ENCODE peak calls at places on chromosomes 6 and 20, in seven cellular contexts. M is astrocyte; E is H9; L is HTR-8/SVneo; H is ureter; F is AML-193; W is activated CD8-positive, alpha-beta memory T cell treated with anti-CD3 and anti-CD28 coated beads for 24 hours. K is an unnamed sample.

GRCh38 chr20:50387996-50388332 is 122.2 kb upstream of the PTPN1 start:
- DNase-seq in M (peak; percentile 24), E (no peak), L (no peak), H (no peak), F (no peak), W (no peak), K (no peak)

GRCh38 chr20:38863024-38863851 is 57.7 kb downstream of the PPP1R16B start:
- DNase-seq in M (no peak), E (no peak), L (no peak), H (no peak), F (no peak), W (peak; percentile 78), K (no peak)

GRCh38 chr20:18754030-18754659 is 59.4 kb upstream of the SCP2D1 start:
- DNase-seq in M (no peak), E (no peak), L (no peak), H (no peak), F (peak; percentile 8), W (no peak), K (no peak)

GRCh38 chr6:157276134-157276532 is 47.2 kb downstream of the TMEM242 start:
- DNase-seq in M (no peak), E (peak; percentile 6), L (no peak), H (no peak), F (no peak), W (no peak), K (no peak)

GRCh38 chr6:8061736-8062135 is 2.5 kb downstream of the BLOC1S5 start:
- DNase-seq in M (no peak), E (no peak), L (no peak), H (no peak), F (no peak), W (no peak), K (no peak)

GRCh38 chr6:128532827-128533226 is 12.4 kb upstream of the PTPRK start:
- DNase-seq in M (no peak), E (no peak), L (no peak), H (no peak), F (no peak), W (no peak), K (no peak)

GRCh38 chr6:41386594-41386993 is 51.2 kb downstream of the NCR2 start:
- DNase-seq in M (no peak), E (no peak), L (no peak), H (no peak), F (no peak), W (no peak), K (no peak)

GRCh38 chr6:125586074-125586473 is 163.4 kb upstream of the HEY2 start:
- DNase-seq in M (peak; percentile 55), E (no peak), L (no peak), H (no peak), F (no peak), W (no peak), K (no peak)

GRCh38 chr6:152846825-152847224 is 96.2 kb downstream of the VIP start:
- DNase-seq in M (no peak), E (no peak), L (no peak), H (no peak), F (no peak), W (no peak), K (no peak)

GRCh38 chr6:15453622-15454021 is 207.8 kb downstream of the JARID2 start:
- DNase-seq in M (no peak), E (no peak), L (no peak), H (no peak), F (no peak), W (no peak), K (no peak)

GRCh38 chr20:10280016-10280908 is 61.6 kb downstream of the SNAP25 start:
- DNase-seq in M (peak; percentile 25), E (no peak), L (no peak), H (no peak), F (no peak), W (no peak), K (no peak)

GRCh38 chr6:142935553-142936517 is 9.1 kb downstream of the HIVEP2 start:
- DNase-seq in M (no peak), E (no peak), L (no peak), H (no peak), F (no peak), W (no peak), K (no peak)

GRCh38 chr20:40860487-40860902 is 168.1 kb upstream of the TOP1 start:
- DNase-seq in M (peak; percentile 86), E (no peak), L (no peak), H (no peak), F (no peak), W (no peak), K (no peak)

GRCh38 chr20:62539208-62539607 is 63.4 kb upstream of the GATA5 start:
- DNase-seq in M (no peak), E (no peak), L (no peak), H (no peak), F (no peak), W (no peak), K (no peak)

GRCh38 chr6:4350571-4351505 is 215.5 kb upstream of the ECI2 start:
- DNase-seq in M (peak; percentile 43), E (no peak), L (no peak), H (no peak), F (no peak), W (no peak), K (peak; percentile 42)

GRCh38 chr6:148509789-148510581 is 167.3 kb downstream of the SASH1 start:
- DNase-seq in M (peak; percentile 96), E (no peak), L (peak; percentile 29), H (no peak), F (peak; percentile 35), W (no peak), K (no peak)

GRCh38 chr6:11668455-11668854 is 110.1 kb downstream of the ADTRP start:
- DNase-seq in M (no peak), E (no peak), L (no peak), H (no peak), F (no peak), W (no peak), K (no peak)

GRCh38 chr6:26071135-26071534 is 16.1 kb upstream of the HFE start:
- DNase-seq in M (no peak), E (no peak), L (no peak), H (no peak), F (no peak), W (no peak), K (no peak)

GRCh38 chr6:139568956-139569538 is 194.6 kb upstream of the CITED2 start:
- DNase-seq in M (peak; percentile 91), E (no peak), L (peak; percentile 71), H (no peak), F (no peak), W (no peak), K (no peak)

GRCh38 chr6:3644613-3645012 is 106.9 kb downstream of the PXDC1 start:
- DNase-seq in M (no peak), E (no peak), L (no peak), H (no peak), F (no peak), W (no peak), K (peak; percentile 54)

GRCh38 chr20:35837577-35838195 is 65.9 kb downstream of the PHF20 start:
- DNase-seq in M (peak; percentile 47), E (no peak), L (no peak), H (no peak), F (no peak), W (no peak), K (no peak)

GRCh38 chr6:61886608-61887259 is 399.3 kb downstream of the KHDRBS2 start:
- DNase-seq in M (no peak), E (no peak), L (no peak), H (no peak), F (peak; percentile 6), W (no peak), K (no peak)

GRCh38 chr6:168636147-168636982 is 195.4 kb downstream of the SMOC2 start:
- DNase-seq in M (no peak), E (peak; percentile 58), L (no peak), H (no peak), F (no peak), W (no peak), K (no peak)

GRCh38 chr6:65638047-65638831 is 68.8 kb downstream of the EYS start:
- DNase-seq in M (no peak), E (peak; percentile 71), L (peak; percentile 4), H (no peak), F (no peak), W (no peak), K (no peak)

GRCh38 chr6:159701413-159701999 is 8.5 kb upstream of the SOD2 start:
- DNase-seq in M (peak; percentile 91), E (no peak), L (peak; percentile 60), H (no peak), F (no peak), W (no peak), K (no peak)

GRCh38 chr6:2360126-2360525 is 114.7 kb upstream of the GMDS start:
- DNase-seq in M (no peak), E (no peak), L (no peak), H (no peak), F (no peak), W (no peak), K (no peak)

GRCh38 chr6:24972551-24972950 is 36.8 kb upstream of the RIPOR2 start:
- DNase-seq in M (no peak), E (no peak), L (no peak), H (no peak), F (no peak), W (no peak), K (no peak)

GRCh38 chr6:22025468-22026159 is 271.2 kb downstream of the PRL start:
- DNase-seq in M (peak; percentile 99), E (peak; percentile 68), L (no peak), H (no peak), F (peak; percentile 18), W (no peak), K (no peak)

GRCh38 chr20:25321262-25321831 is 69.3 kb downstream of the ABHD12 start:
- DNase-seq in M (no peak), E (no peak), L (no peak), H (peak; percentile 25), F (no peak), W (peak; percentile 49), K (peak; percentile 78)

GRCh38 chr6:32943864-32944263 is 3.0 kb upstream of the HLA-DMB start:
- DNase-seq in M (no peak), E (no peak), L (no peak), H (no peak), F (peak; percentile 48), W (no peak), K (no peak)

GRCh38 chr6:95742895-95743294 is 165.6 kb downstream of the MANEA start:
- DNase-seq in M (no peak), E (no peak), L (no peak), H (no peak), F (no peak), W (no peak), K (no peak)

GRCh38 chr6:17584241-17584803 is 15.8 kb upstream of the FAM8A1 start:
- DNase-seq in M (peak; percentile 64), E (no peak), L (peak; percentile 77), H (peak; percentile 53), F (peak; percentile 74), W (no peak), K (no peak)

GRCh38 chr6:139381216-139381615 is 6.8 kb upstream of the CITED2 start:
- DNase-seq in M (peak; percentile 52), E (no peak), L (no peak), H (no peak), F (no peak), W (no peak), K (no peak)

GRCh38 chr20:44067650-44068081 is 119.3 kb downstream of the JPH2 start:
- DNase-seq in M (no peak), E (no peak), L (no peak), H (no peak), F (no peak), W (no peak), K (peak; percentile 74)

K was measured in osteocyte.